ENCODE peak calls at places on chromosomes 16 and 17, in four cellular contexts. W is PC-9, P is nephron progenitor cell, M is mesendoderm. I is an unnamed sample.

GRCh38 chr16:88440686-88441405 is 12.2 kb upstream of the ZFPM1 start:
- DNase-seq in W (no peak), P (no peak), M (no peak), I (no peak)

GRCh38 chr17:44122825-44123355 is 551 bp downstream of the HDAC5 start:
- DNase-seq in W (no peak), M (peak), P (no peak), I (peak)

GRCh38 chr16:77190190-77190477 is 856 bp upstream of the MON1B start:
- DNase-seq in M (no peak), W (no peak), P (no peak), I (peak)

GRCh38 chr17:6666077-6666521 is 14.5 kb downstream of the C17orf100 start:
- DNase-seq in M (peak), W (peak), P (peak), I (peak)

GRCh38 chr17:67027031-67027628 is 17.2 kb upstream of the CACNG1 start:
- DNase-seq in M (no peak), P (no peak), W (peak), I (no peak)

GRCh38 chr16:10988164-10988803 is 43.9 kb downstream of the CLEC16A start:
- DNase-seq in M (peak), W (peak), P (no peak), I (peak)

GRCh38 chr17:55023626-55024025 is 55.1 kb downstream of the STXBP4 start:
- DNase-seq in P (no peak), W (no peak), M (no peak), I (no peak)

GRCh38 chr17:63153488-63153887 is 187.5 kb downstream of the TANC2 start:
- DNase-seq in P (no peak), W (no peak), M (no peak), I (no peak)

GRCh38 chr17:18363021-18363941 is at the start of gene SHMT1:
- DNase-seq in W (peak), P (peak), M (peak), I (peak)

GRCh38 chr16:8867483-8868271 is 1.1 kb downstream of the CARHSP1 start:
- DNase-seq in W (no peak), M (peak), P (peak), I (peak)

GRCh38 chr17:43846221-43846712 is 709 bp upstream of the CD300LG start:
- DNase-seq in M (peak), W (peak), P (peak), I (peak)

GRCh38 chr16:17258077-17258599 is 212.6 kb downstream of the XYLT1 start:
- DNase-seq in W (no peak), M (no peak), P (no peak), I (no peak)

GRCh38 chr17:17433260-17433659 is 43.5 kb upstream of the MED9 start:
- DNase-seq in W (no peak), P (no peak), M (no peak), I (no peak)

GRCh38 chr17:54781389-54781788 is 119.3 kb upstream of the TOM1L1 start:
- DNase-seq in W (no peak), P (no peak), M (no peak), I (peak)

GRCh38 chr16:75836377-75837010 is 110.2 kb upstream of the CPHXL start:
- DNase-seq in M (peak), P (no peak), W (no peak), I (no peak)

GRCh38 chr17:53039981-53040380 is 782.7 kb upstream of the KIF2B start:
- DNase-seq in W (no peak), M (no peak), P (no peak), I (no peak)

GRCh38 chr16:80631581-80631980 is 90.8 kb downstream of the DYNLRB2 start:
- DNase-seq in W (no peak), M (no peak), P (no peak), I (no peak)

GRCh38 chr17:20908373-20909273 is 134.2 kb downstream of the USP22 start:
- DNase-seq in M (peak), P (peak), W (peak), I (peak)

GRCh38 chr17:38798614-38799500 is 499 bp downstream of the PIP4K2B start:
- DNase-seq in M (peak), W (peak), P (no peak), I (peak)

GRCh38 chr17:74742153-74742515 is 5.1 kb downstream of the RAB37 start:
- DNase-seq in M (no peak), P (no peak), W (peak), I (no peak)

GRCh38 chr16:66382171-66382965 is 15.9 kb downstream of the CDH5 start:
- DNase-seq in P (no peak), W (peak), M (peak), I (no peak)

GRCh38 chr16:57531253-57531575 is 5.2 kb downstream of the CCDC102A start:
- DNase-seq in M (no peak), P (no peak), W (no peak), I (no peak)

GRCh38 chr16:81780350-81780749 is 1.3 kb downstream of the PLCG2 start:
- DNase-seq in W (no peak), M (no peak), P (no peak), I (no peak)

I was measured in NCI-H82.